ENCODE peak calls at places on chromosome 19, in seven cellular contexts. N, D, T, E, J, X and F are unnamed samples. For H3K4me1, the result is how much of the 10 kb centered on the place peaks cover.

GRCh38 chr19:31553112-31553843 is 204.0 kb upstream of the TSHZ3 start:
- DNase-seq in N (peak), D (no peak), T (no peak), E (no peak), J (no peak), X (no peak), F (no peak)

GRCh38 chr19:3268326-3268725 is 43.9 kb downstream of the CELF5 start:
- DNase-seq in N (no peak), D (no peak), T (no peak), E (no peak), J (no peak), X (no peak), F (no peak)

GRCh38 chr19:53647792-53648191 is 16.0 kb downstream of the DPRX start:
- DNase-seq in N (no peak), D (no peak), T (no peak), E (no peak), J (no peak), X (no peak), F (no peak)

GRCh38 chr19:42295831-42296525 is 6.0 kb upstream of the PRR19 start:
- DNase-seq in N (peak), D (peak), T (peak), E (peak), J (peak), X (peak), F (peak)

GRCh38 chr19:12787458-12787857 is 3.8 kb upstream of the JUNB start:
- DNase-seq in N (peak), D (no peak), T (no peak), E (no peak), J (no peak), X (no peak), F (no peak)

GRCh38 chr19:12840091-12841079 is 2.1 kb downstream of the MAST1 start:
- DNase-seq in N (peak), D (peak), T (peak), E (peak), J (peak), X (no peak), F (no peak)

GRCh38 chr19:55112246-55112780 is 5.1 kb downstream of the PPP1R12C start:
- DNase-seq in N (no peak), D (no peak), T (no peak), E (no peak), J (no peak), X (no peak), F (no peak)

GRCh38 chr19:8021374-8021773 is 15.9 kb upstream of the ELAVL1 start:
- DNase-seq in N (no peak), D (no peak), T (no peak), E (no peak), J (no peak), X (no peak), F (no peak)

GRCh38 chr19:33865306-33865705 is 68.6 kb downstream of the KCTD15 start:
- DNase-seq in N (no peak), D (no peak), T (no peak), E (no peak), J (no peak), X (no peak), F (no peak)

GRCh38 chr19:3175761-3176714 is 2.5 kb upstream of the S1PR4 start:
- DNase-seq in N (peak), D (no peak), T (no peak), E (no peak), J (no peak), X (no peak), F (no peak)

GRCh38 chr19:2554856-2555255 is 78.9 kb downstream of the GADD45B start:
- DNase-seq in N (peak), D (peak), T (no peak), E (no peak), J (no peak), X (no peak), F (peak)

GRCh38 chr19:14475251-14476073 is at the start of gene PTGER1:
- DNase-seq in N (no peak), D (no peak), T (no peak), E (peak), J (no peak), X (no peak), F (no peak)

GRCh38 chr19:44092108-44092507 is 2.1 kb upstream of the ZNF224 start:
- DNase-seq in N (no peak), D (no peak), T (no peak), E (no peak), J (no peak), X (no peak), F (no peak)

GRCh38 chr19:1460033-1460995 is 10.4 kb downstream of the APC2 start:
- DNase-seq in N (no peak), D (no peak), T (no peak), E (no peak), J (no peak), X (no peak), F (no peak)

GRCh38 chr19:17125728-17126677 is 50.4 kb downstream of the MYO9B start:
- DNase-seq in N (peak), D (peak), T (peak), E (peak), J (no peak), X (peak), F (peak)

GRCh38 chr19:7550169-7550770 is 14.8 kb downstream of the PNPLA6 start:
- DNase-seq in N (no peak), D (no peak), T (no peak), E (no peak), J (no peak), X (no peak), F (peak)

GRCh38 chr19:42028304-42029216 is 34.5 kb upstream of the ATP1A3 start:
- DNase-seq in N (no peak), D (no peak), T (peak), E (peak), J (no peak), X (no peak), F (no peak)

GRCh38 chr19:23971598-23971997 is 56.9 kb downstream of the ZNF726 start:
- DNase-seq in N (no peak), D (no peak), T (no peak), E (no peak), J (no peak), X (no peak), F (no peak)

GRCh38 chr19:4338441-4339350 is at the start of gene STAP2:
- DNase-seq in N (no peak), D (no peak), T (no peak), E (peak), J (peak), X (no peak), F (no peak)

GRCh38 chr19:2782357-2782935 is 627 bp downstream of the SGTA start:
- DNase-seq in N (no peak), D (no peak), T (no peak), E (no peak), J (no peak), X (no peak), F (no peak)

GRCh38 chr19:1106841-1107654 is 3.3 kb downstream of the GPX4 start:
- DNase-seq in N (no peak), D (no peak), T (no peak), E (peak), J (peak), X (no peak), F (no peak)

GRCh38 chr19:15498910-15499309 is 9.4 kb upstream of the CYP4F22 start:
- DNase-seq in N (no peak), D (no peak), T (no peak), E (peak), J (no peak), X (no peak), F (no peak)

GRCh38 chr19:32067686-32068085 is 277.7 kb upstream of the ZNF507 start:
- DNase-seq in N (no peak), D (no peak), T (no peak), E (peak), J (no peak), X (no peak), F (no peak)

GRCh38 chr19:13195678-13196077 is 45.5 kb downstream of the IER2 start:
- DNase-seq in N (no peak), D (no peak), T (peak), E (peak), J (peak), X (no peak), F (no peak)

GRCh38 chr19:1239796-1240737 is 1.5 kb upstream of the ATP5F1D start:
- DNase-seq in N (peak), D (peak), T (peak), E (peak), J (peak), X (peak), F (peak)

GRCh38 chr19:47418595-47419036 is 711 bp downstream of the MEIS3 start:
- DNase-seq in N (no peak), D (no peak), T (no peak), E (peak), J (no peak), X (no peak), F (no peak)

GRCh38 chr19:28213476-28214082 is 999.4 kb downstream of the UQCRFS1 start:
- DNase-seq in N (no peak), D (no peak), T (peak), E (peak), J (no peak), X (no peak), F (no peak)

GRCh38 chr19:1967087-1967608 is 26.2 kb downstream of the CSNK1G2 start:
- DNase-seq in N (no peak), D (no peak), T (no peak), E (no peak), J (no peak), X (no peak), F (no peak)

GRCh38 chr19:2426661-2427322 is 594 bp downstream of the TIMM13 start:
- DNase-seq in N (no peak), D (peak), T (peak), E (peak), J (peak), X (no peak), F (no peak)

GRCh38 chr19:16530540-16531379 is 11.5 kb downstream of the CHERP start:
- DNase-seq in N (no peak), D (no peak), T (no peak), E (no peak), J (no peak), X (no peak), F (no peak)

DNA sequence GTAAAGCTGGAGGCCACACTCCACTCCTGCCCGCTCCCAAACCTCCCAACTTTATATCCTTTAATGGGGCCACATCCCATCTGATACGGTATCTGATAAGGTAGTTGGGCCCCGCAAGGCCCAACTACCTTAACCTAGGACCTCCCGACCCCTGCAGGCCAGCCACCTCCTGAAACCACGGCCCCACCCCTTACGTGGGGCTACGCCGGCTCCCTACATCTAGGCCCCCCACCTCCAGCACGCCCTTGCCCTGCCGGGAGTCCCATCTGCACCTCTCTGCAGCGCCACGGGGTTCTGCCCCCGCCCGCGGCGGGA is 2.2 kb downstream of the IGFLR1 start:
- DNase-seq in N (no peak), D (no peak), T (no peak), E (no peak), J (no peak), X (no peak), F (no peak)
- H3K4me1 ChIP-seq in N (under half), D (under half), T (half or more), E (under half), J (under half), X (under half), F (under half)

GRCh38 chr19:38318595-38319142 is 976 bp upstream of the KCNK6 start:
- DNase-seq in N (no peak), D (peak), T (no peak), E (no peak), J (no peak), X (peak), F (no peak)

GRCh38 chr19:38319421-38320258 is at the start of gene KCNK6:
- DNase-seq in N (peak), D (peak), T (peak), E (peak), J (no peak), X (peak), F (peak)

GRCh38 chr19:38316477-38317067 is 825 bp upstream of the YIF1B start:
- DNase-seq in N (no peak), D (no peak), T (no peak), E (no peak), J (no peak), X (no peak), F (no peak)

GRCh38 chr19:38315657-38316476 is at the start of gene YIF1B:
- DNase-seq in N (peak), D (peak), T (peak), E (peak), J (peak), X (peak), F (peak)

GRCh38 chr19:38317104-38317612 is 1.4 kb upstream of the YIF1B start:
- DNase-seq in N (no peak), D (no peak), T (no peak), E (no peak), J (no peak), X (no peak), F (no peak)
- H3K4me1 ChIP-seq in N (under half), D (half or more), T (under half), E (under half), J (under half), X (under half), F (under half)

GRCh38 chr19:38649305-38650179 is 2.1 kb downstream of the ACTN4 start:
- DNase-seq in N (no peak), D (no peak), T (no peak), E (peak), J (no peak), X (no peak), F (no peak)

GRCh38 chr19:38650180-38650775 is 2.8 kb downstream of the ACTN4 start:
- DNase-seq in N (peak), D (no peak), T (no peak), E (no peak), J (no peak), X (no peak), F (no peak)

GRCh38 chr19:38647368-38647965 is at the start of gene ACTN4:
- DNase-seq in N (peak), D (peak), T (peak), E (peak), J (peak), X (peak), F (peak)

GRCh38 chr19:38647966-38648788 is 728 bp downstream of the ACTN4 start:
- DNase-seq in N (no peak), D (no peak), T (no peak), E (no peak), J (no peak), X (no peak), F (no peak)

DNA sequence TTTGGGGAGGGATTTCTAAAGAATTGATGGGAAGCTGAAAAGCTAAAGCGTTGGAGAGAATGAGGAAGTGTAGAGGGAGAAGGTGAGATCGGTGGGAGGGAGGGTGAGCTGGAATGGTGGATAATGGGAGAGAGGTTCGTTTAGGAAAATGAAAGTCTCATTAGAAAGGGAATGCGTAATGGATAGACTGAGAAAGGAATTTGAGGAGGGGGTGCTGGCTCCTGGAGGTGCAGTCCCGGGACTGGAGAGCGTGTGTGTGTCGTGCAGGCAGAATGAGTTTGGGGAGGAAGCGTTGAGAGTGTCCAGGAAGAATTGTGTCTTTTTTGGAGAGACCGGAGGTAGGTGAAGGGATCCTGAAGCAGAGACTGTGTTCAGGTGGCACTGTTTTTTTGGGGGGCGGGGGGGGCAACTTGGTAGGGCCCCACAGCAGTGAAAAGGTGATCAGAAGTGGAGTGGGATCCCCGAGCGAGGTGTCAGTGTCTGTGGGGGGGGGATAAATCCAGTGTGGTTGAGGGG is 1.4 kb downstream of the ACTN4 start:
- DNase-seq in N (no peak), D (no peak), T (no peak), E (no peak), J (no peak), X (no peak), F (no peak)
- H3K4me1 ChIP-seq in N (under half), D (half or more), T (under half), E (under half), J (under half), X (under half), F (under half)

DNA sequence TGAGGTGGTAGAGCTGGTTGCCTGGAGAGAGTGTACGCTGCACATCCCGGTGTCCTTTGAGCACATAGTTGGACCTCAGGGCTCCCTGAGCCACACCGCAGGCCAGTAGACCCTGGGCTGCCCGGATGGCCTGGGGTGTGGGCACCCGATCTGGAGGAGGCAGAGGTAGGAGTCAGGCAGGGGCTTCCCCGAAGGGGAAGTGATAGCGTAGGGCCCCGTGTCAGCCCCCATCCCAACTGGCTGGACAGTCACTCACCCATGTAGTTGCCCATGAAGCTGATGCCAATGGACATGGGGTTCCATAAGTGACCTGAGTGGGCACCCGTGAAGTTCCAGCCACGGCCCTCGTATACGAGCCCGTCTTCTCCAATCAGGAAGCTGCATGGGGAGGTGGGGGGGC is 3.6 kb downstream of the PGLYRP1 start:
- DNase-seq in N (no peak), D (no peak), T (no peak), E (no peak), J (no peak), X (no peak), F (no peak)
- H3K4me1 ChIP-seq in N (under half), D (under half), T (under half), E (under half), J (under half), X (under half), F (under half)

DNA sequence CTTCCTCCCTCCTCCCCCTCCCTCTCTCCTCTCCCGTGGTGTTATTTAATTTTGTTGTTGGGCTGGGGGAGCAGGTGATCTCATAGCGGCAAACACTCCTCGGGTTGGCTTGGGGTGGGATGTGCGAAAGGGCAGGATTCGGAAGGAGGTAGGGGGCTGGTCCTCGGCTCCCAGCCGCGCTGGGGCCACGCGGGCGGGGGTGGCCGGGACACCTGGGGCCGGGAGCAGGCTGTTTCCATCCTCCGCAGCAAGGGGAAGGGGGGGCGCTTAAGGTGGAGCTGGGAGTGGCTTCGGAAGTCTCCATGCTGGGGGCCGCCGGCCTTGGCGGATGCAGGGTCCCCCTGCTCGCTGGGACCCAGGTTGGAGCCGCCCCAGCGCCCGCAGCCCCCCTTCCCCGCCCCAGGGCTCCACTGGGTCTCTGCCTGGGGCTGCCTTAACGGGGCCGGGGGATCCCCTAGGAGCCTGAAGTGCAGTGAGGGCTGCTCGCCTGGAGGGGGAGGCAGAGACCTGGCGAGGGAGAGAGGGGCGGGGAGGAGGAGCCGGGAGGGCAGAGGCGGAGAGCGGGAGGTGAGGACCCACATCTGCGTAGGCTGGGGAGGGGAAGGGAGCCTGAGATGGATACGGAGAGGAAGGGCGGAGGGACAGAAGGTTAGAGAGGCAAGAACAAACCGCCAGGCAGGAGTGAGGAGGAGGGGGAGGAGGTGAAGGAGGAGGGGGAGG is 365 bp upstream of the CA11 start:
- DNase-seq in N (peak), D (peak), T (peak), E (peak), J (peak), X (peak), F (peak)
- H3K4me1 ChIP-seq in N (under half), D (under half), T (under half), E (under half), J (under half), X (under half), F (under half)

GRCh38 chr19:45172173-45172572 is 5.9 kb downstream of the TRAPPC6A start:
- DNase-seq in N (no peak), D (no peak), T (peak), E (no peak), J (no peak), X (no peak), F (no peak)

GRCh38 chr19:45171211-45171623 is 6.8 kb downstream of the TRAPPC6A start:
- DNase-seq in N (no peak), D (no peak), T (no peak), E (no peak), J (no peak), X (peak), F (no peak)

GRCh38 chr19:45170146-45171106 is 7.6 kb downstream of the TRAPPC6A start:
- DNase-seq in N (no peak), D (no peak), T (no peak), E (no peak), J (no peak), X (no peak), F (no peak)

GRCh38 chr19:45168767-45169351 is 8.1 kb upstream of the NKPD1 start:
- DNase-seq in N (no peak), D (peak), T (no peak), E (no peak), J (no peak), X (no peak), F (no peak)

GRCh38 chr19:45169602-45170001 is 8.4 kb downstream of the TRAPPC6A start:
- DNase-seq in N (no peak), D (no peak), T (no peak), E (no peak), J (no peak), X (no peak), F (no peak)
- H3K4me1 ChIP-seq in N (under half), D (under half), T (under half), E (under half), J (under half), X (under half), F (under half)

DNA sequence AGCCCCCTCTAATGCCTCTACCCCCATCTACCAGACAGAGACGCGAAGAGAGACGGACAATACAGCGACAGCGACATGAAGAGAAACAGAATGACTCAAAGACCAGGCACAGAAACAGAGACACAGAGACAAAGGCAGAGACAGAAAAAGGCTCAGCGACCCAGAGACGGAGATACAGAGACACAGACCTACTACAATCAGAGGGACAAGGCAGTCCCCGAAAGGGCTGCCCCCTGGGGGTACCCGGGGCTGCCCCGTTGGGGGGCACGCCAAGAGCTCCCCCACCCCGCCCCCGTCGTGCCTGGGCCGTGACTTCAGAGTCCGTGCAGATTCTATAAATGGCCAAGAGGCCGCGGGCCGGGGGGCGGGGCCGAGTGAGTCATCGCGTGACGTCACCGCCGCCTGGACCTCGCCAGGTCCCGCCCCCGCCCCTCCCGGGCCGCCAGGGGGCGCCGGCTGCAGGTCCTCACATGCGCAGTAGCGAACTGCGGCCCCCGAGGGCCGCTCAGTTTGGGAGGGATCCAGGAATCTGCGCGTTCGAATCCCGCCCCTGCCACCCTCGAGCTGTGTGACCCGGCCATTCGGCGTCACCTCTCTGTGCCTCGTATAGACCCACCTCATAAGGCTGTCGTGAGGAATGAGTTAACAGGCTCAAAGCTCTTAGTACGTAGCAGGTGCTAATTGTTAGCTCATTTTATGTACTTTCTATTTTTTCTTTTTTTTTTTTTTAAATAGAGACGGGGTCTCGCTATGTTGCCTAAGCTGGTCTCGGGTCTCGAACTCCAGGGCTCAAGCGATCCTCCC is 2.7 kb upstream of the CNN1 start:
- DNase-seq in N (peak), D (peak), T (peak), E (peak), J (peak), X (peak), F (peak)
- H3K4me1 ChIP-seq in N (half or more), D (under half), T (under half), E (under half), J (under half), X (under half), F (under half)